ENCODE peak calls at places on chromosomes 6 and 20, in nine cellular contexts. One of them, this sample, is unnamed.

GRCh38 chr20:52217689-52218395 is 26.3 kb upstream of the ZFP64 start:
- DNase-seq in tibial nerve: no peak
- DNase-seq in heart right ventricle: no peak
- DNase-seq in PC-9: no peak
- DNase-seq in left ventricle myocardium inferior: no peak
- DNase-seq in fibroblast of lung: no peak
- DNase-seq in hepatocyte: no peak
- DNase-seq in BE2C: no peak
- DNase-seq in small intestine: no peak
- DNase-seq in this sample: no peak

GRCh38 chr20:48187891-48188290 is 402.6 kb upstream of the SULF2 start:
- DNase-seq in fibroblast of lung: no peak
- DNase-seq in hepatocyte: no peak
- DNase-seq in BE2C: no peak
- DNase-seq in left ventricle myocardium inferior: no peak
- DNase-seq in PC-9: no peak
- DNase-seq in tibial nerve: no peak
- DNase-seq in heart right ventricle: no peak
- DNase-seq in small intestine: no peak
- DNase-seq in this sample: no peak

GRCh38 chr6:132204606-132205005 is 196.7 kb downstream of the MOXD1 start:
- DNase-seq in BE2C: no peak
- DNase-seq in tibial nerve: no peak
- DNase-seq in fibroblast of lung: no peak
- DNase-seq in small intestine: no peak
- DNase-seq in left ventricle myocardium inferior: no peak
- DNase-seq in hepatocyte: no peak
- DNase-seq in PC-9: no peak
- DNase-seq in heart right ventricle: no peak
- DNase-seq in this sample: no peak

GRCh38 chr6:7085911-7086310 is 21.9 kb upstream of the RREB1 start:
- DNase-seq in hepatocyte: no peak
- DNase-seq in heart right ventricle: peak; percentile 27
- DNase-seq in fibroblast of lung: peak; percentile 9
- DNase-seq in PC-9: no peak
- DNase-seq in left ventricle myocardium inferior: peak; percentile 30
- DNase-seq in small intestine: peak; percentile 44
- DNase-seq in BE2C: peak; percentile 86
- DNase-seq in tibial nerve: peak; percentile 24
- DNase-seq in this sample: no peak

GRCh38 chr6:51949451-51949850 is 138.0 kb downstream of the PKHD1 start:
- DNase-seq in PC-9: no peak
- DNase-seq in left ventricle myocardium inferior: no peak
- DNase-seq in heart right ventricle: no peak
- DNase-seq in small intestine: no peak
- DNase-seq in BE2C: no peak
- DNase-seq in tibial nerve: no peak
- DNase-seq in hepatocyte: no peak
- DNase-seq in fibroblast of lung: no peak
- DNase-seq in this sample: no peak

GRCh38 chr20:32674362-32674789 is 635 bp upstream of the C20orf203 start:
- DNase-seq in BE2C: peak; percentile 69
- DNase-seq in fibroblast of lung: peak; percentile 47
- DNase-seq in PC-9: peak; percentile 58
- DNase-seq in small intestine: peak; percentile 54
- DNase-seq in left ventricle myocardium inferior: no peak
- DNase-seq in heart right ventricle: no peak
- DNase-seq in tibial nerve: peak; percentile 27
- DNase-seq in hepatocyte: peak; percentile 84
- DNase-seq in this sample: peak; percentile 79

GRCh38 chr6:21436625-21437024 is 156.9 kb upstream of the SOX4 start:
- DNase-seq in left ventricle myocardium inferior: no peak
- DNase-seq in small intestine: no peak
- DNase-seq in tibial nerve: no peak
- DNase-seq in BE2C: no peak
- DNase-seq in heart right ventricle: no peak
- DNase-seq in hepatocyte: no peak
- DNase-seq in fibroblast of lung: peak; percentile 47
- DNase-seq in PC-9: no peak
- DNase-seq in this sample: no peak

GRCh38 chr20:1330075-1330830 is 1.3 kb upstream of the SDCBP2 start:
- DNase-seq in tibial nerve: peak; percentile 22
- DNase-seq in small intestine: peak; percentile 95
- DNase-seq in heart right ventricle: peak; percentile 63
- DNase-seq in BE2C: no peak
- DNase-seq in left ventricle myocardium inferior: peak; percentile 70
- DNase-seq in PC-9: no peak
- DNase-seq in fibroblast of lung: no peak
- DNase-seq in hepatocyte: peak; percentile 37
- DNase-seq in this sample: peak; percentile 81

GRCh38 chr20:21840991-21841390 is 135.5 kb downstream of the PAX1 start:
- DNase-seq in hepatocyte: no peak
- DNase-seq in fibroblast of lung: no peak
- DNase-seq in tibial nerve: no peak
- DNase-seq in PC-9: no peak
- DNase-seq in BE2C: no peak
- DNase-seq in heart right ventricle: no peak
- DNase-seq in left ventricle myocardium inferior: no peak
- DNase-seq in small intestine: no peak
- DNase-seq in this sample: no peak

GRCh38 chr6:33429745-33430042 is 9.8 kb downstream of the SYNGAP1 start:
- DNase-seq in fibroblast of lung: no peak
- DNase-seq in tibial nerve: no peak
- DNase-seq in small intestine: peak; percentile 34
- DNase-seq in heart right ventricle: no peak
- DNase-seq in hepatocyte: no peak
- DNase-seq in BE2C: no peak
- DNase-seq in left ventricle myocardium inferior: no peak
- DNase-seq in PC-9: no peak
- DNase-seq in this sample: peak; percentile 88
- H3K4me1 ChIP-seq in fibroblast of lung: peaks cover 35% of the 10 kb centered on the region
- H3K4me1 ChIP-seq in tibial nerve: no peaks in the 10 kb centered on the region
- H3K4me1 ChIP-seq in small intestine: peaks cover 13% of the 10 kb centered on the region
- H3K4me1 ChIP-seq in heart right ventricle: peaks cover 66% of the 10 kb centered on the region
- H3K4me1 ChIP-seq in hepatocyte: peaks cover 47% of the 10 kb centered on the region
- H3K4me1 ChIP-seq in BE2C: peaks cover 6% of the 10 kb centered on the region
- H3K4me1 ChIP-seq in left ventricle myocardium inferior: peaks cover 89% of the 10 kb centered on the region
- H3K4me1 ChIP-seq in PC-9: peaks cover 13% of the 10 kb centered on the region
- H3K4me1 ChIP-seq in this sample: peaks cover 74% of the 10 kb centered on the region

DNA sequence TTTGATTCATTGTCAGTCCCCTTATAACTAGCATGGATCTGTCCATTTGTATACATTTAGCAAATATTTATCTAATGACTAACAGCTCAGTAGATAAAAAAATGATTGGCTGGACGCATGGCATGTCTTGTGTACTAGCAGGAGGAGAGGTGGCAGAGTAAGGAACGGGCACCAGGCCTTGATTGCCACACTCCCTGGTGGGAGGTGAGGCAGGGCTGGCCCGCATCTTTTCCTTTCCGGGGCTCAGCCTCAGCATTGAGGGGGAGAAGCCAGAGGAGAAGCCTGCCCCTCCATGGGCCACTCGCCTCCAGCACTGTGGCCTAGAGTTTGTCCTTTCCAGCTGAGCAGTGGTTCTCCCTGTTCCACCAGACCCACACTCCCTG is 84.9 kb upstream of the TMEM181 start:
- DNase-seq in small intestine: peak; percentile 38
- DNase-seq in PC-9: peak; percentile 92
- DNase-seq in tibial nerve: no peak
- DNase-seq in fibroblast of lung: peak; percentile 58
- DNase-seq in heart right ventricle: no peak
- DNase-seq in hepatocyte: peak; percentile 11
- DNase-seq in BE2C: no peak
- DNase-seq in left ventricle myocardium inferior: no peak
- DNase-seq in this sample: no peak
- H3K4me1 ChIP-seq in small intestine: no peaks in the 10 kb centered on the region
- H3K4me1 ChIP-seq in PC-9: peaks cover 35% of the 10 kb centered on the region
- H3K4me1 ChIP-seq in tibial nerve: no peaks in the 10 kb centered on the region
- H3K4me1 ChIP-seq in fibroblast of lung: peaks cover 5% of the 10 kb centered on the region
- H3K4me1 ChIP-seq in heart right ventricle: no peaks in the 10 kb centered on the region
- H3K4me1 ChIP-seq in hepatocyte: peaks cover 21% of the 10 kb centered on the region
- H3K4me1 ChIP-seq in BE2C: peaks cover 9% of the 10 kb centered on the region
- H3K4me1 ChIP-seq in left ventricle myocardium inferior: peaks cover 3% of the 10 kb centered on the region
- H3K4me1 ChIP-seq in this sample: no peaks in the 10 kb centered on the region

GRCh38 chr6:5998741-5999687 is 7.7 kb downstream of the NRN1 start:
- DNase-seq in hepatocyte: no peak
- DNase-seq in left ventricle myocardium inferior: peak; percentile 56
- DNase-seq in fibroblast of lung: no peak
- DNase-seq in BE2C: no peak
- DNase-seq in heart right ventricle: peak; percentile 59
- DNase-seq in small intestine: no peak
- DNase-seq in tibial nerve: no peak
- DNase-seq in PC-9: no peak
- DNase-seq in this sample: no peak

GRCh38 chr6:6001443-6001842 is 5.3 kb downstream of the NRN1 start:
- DNase-seq in small intestine: no peak
- DNase-seq in PC-9: no peak
- DNase-seq in hepatocyte: no peak
- DNase-seq in heart right ventricle: no peak
- DNase-seq in tibial nerve: no peak
- DNase-seq in fibroblast of lung: no peak
- DNase-seq in BE2C: no peak
- DNase-seq in left ventricle myocardium inferior: no peak
- DNase-seq in this sample: no peak

GRCh38 chr6:6002005-6002808 is 4.5 kb downstream of the NRN1 start:
- DNase-seq in tibial nerve: no peak
- DNase-seq in left ventricle myocardium inferior: no peak
- DNase-seq in BE2C: no peak
- DNase-seq in hepatocyte: no peak
- DNase-seq in fibroblast of lung: no peak
- DNase-seq in PC-9: no peak
- DNase-seq in heart right ventricle: no peak
- DNase-seq in small intestine: no peak
- DNase-seq in this sample: no peak

GRCh38 chr6:5998236-5998635 is 8.5 kb downstream of the NRN1 start:
- DNase-seq in fibroblast of lung: no peak
- DNase-seq in hepatocyte: no peak
- DNase-seq in heart right ventricle: no peak
- DNase-seq in BE2C: no peak
- DNase-seq in left ventricle myocardium inferior: no peak
- DNase-seq in PC-9: no peak
- DNase-seq in tibial nerve: no peak
- DNase-seq in small intestine: no peak
- DNase-seq in this sample: no peak

DNA sequence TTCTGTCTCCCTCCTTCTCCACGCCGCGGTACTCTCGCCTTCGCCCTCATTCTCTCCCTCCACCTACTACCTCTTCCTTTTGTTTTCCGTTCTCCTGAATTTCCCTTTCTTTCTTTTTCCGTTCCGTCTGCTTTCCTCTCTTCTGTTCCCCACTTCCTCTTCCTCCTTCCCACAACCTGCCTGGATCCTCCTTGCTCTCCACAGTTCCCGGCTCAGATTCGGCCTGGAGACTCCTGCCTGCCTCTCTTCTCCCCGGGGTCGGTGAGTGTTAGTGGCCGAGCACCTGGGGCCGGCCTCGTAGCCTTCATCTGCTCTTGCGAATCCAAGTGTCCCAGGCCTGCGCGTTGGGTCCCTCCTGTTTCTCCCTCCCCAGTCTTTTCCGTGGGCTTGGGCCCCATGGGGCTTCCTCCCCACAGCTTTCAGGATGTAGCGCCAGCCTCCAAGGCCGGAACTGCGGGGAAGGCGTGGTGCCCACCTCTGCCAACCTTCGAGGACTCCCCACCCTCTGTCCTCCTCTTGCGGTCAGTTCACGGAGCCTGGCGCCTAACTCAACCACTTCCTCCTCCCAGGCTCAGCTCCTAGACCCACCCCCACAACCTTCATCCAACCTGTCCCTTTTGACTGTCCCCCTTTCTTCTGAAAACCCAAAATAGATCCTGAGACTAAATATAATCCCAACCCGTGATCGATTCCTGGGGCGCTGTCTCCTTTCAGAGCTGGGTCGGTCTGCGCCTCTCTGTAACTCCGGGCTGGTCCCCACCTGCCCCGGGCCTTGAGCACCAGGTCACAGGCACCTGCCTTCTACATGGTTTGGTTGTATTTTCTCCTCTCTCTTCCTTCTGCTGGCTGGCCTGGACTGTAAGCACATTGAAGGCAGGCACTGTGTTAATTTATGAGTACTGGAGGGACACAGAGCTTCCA is 6.8 kb downstream of the NRN1 start:
- DNase-seq in PC-9: no peak
- DNase-seq in tibial nerve: no peak
- DNase-seq in fibroblast of lung: no peak
- DNase-seq in hepatocyte: no peak
- DNase-seq in left ventricle myocardium inferior: no peak
- DNase-seq in heart right ventricle: no peak
- DNase-seq in BE2C: no peak
- DNase-seq in small intestine: no peak
- DNase-seq in this sample: no peak
- H3K4me1 ChIP-seq in PC-9: no peaks in the 10 kb centered on the region
- H3K4me1 ChIP-seq in tibial nerve: no peaks in the 10 kb centered on the region
- H3K4me1 ChIP-seq in fibroblast of lung: no peaks in the 10 kb centered on the region
- H3K4me1 ChIP-seq in hepatocyte: peaks cover 23% of the 10 kb centered on the region
- H3K4me1 ChIP-seq in left ventricle myocardium inferior: peaks cover 84% of the 10 kb centered on the region
- H3K4me1 ChIP-seq in heart right ventricle: peaks cover 63% of the 10 kb centered on the region
- H3K4me1 ChIP-seq in BE2C: peaks cover 3% of the 10 kb centered on the region
- H3K4me1 ChIP-seq in small intestine: peaks cover 5% of the 10 kb centered on the region
- H3K4me1 ChIP-seq in this sample: peaks cover 78% of the 10 kb centered on the region

GRCh38 chr20:61988665-61989064 is 77.0 kb downstream of the TAF4 start:
- DNase-seq in BE2C: no peak
- DNase-seq in left ventricle myocardium inferior: no peak
- DNase-seq in small intestine: no peak
- DNase-seq in fibroblast of lung: no peak
- DNase-seq in hepatocyte: no peak
- DNase-seq in PC-9: no peak
- DNase-seq in tibial nerve: no peak
- DNase-seq in heart right ventricle: no peak
- DNase-seq in this sample: no peak
- H3K4me1 ChIP-seq in BE2C: no peaks in the 10 kb centered on the region
- H3K4me1 ChIP-seq in left ventricle myocardium inferior: peaks cover 16% of the 10 kb centered on the region
- H3K4me1 ChIP-seq in small intestine: no peaks in the 10 kb centered on the region
- H3K4me1 ChIP-seq in fibroblast of lung: no peaks in the 10 kb centered on the region
- H3K4me1 ChIP-seq in hepatocyte: no peaks in the 10 kb centered on the region
- H3K4me1 ChIP-seq in PC-9: no peaks in the 10 kb centered on the region
- H3K4me1 ChIP-seq in tibial nerve: no peaks in the 10 kb centered on the region
- H3K4me1 ChIP-seq in heart right ventricle: peaks cover 3% of the 10 kb centered on the region
- H3K4me1 ChIP-seq in this sample: no peaks in the 10 kb centered on the region

GRCh38 chr6:43095939-43096338 is 19.8 kb downstream of the PTK7 start:
- DNase-seq in hepatocyte: no peak
- DNase-seq in BE2C: no peak
- DNase-seq in heart right ventricle: no peak
- DNase-seq in small intestine: no peak
- DNase-seq in left ventricle myocardium inferior: no peak
- DNase-seq in PC-9: peak; percentile 35
- DNase-seq in tibial nerve: no peak
- DNase-seq in fibroblast of lung: no peak
- DNase-seq in this sample: no peak
- H3K4me1 ChIP-seq in hepatocyte: peaks cover 40% of the 10 kb centered on the region
- H3K4me1 ChIP-seq in BE2C: peaks cover 16% of the 10 kb centered on the region
- H3K4me1 ChIP-seq in heart right ventricle: peaks cover 4% of the 10 kb centered on the region
- H3K4me1 ChIP-seq in small intestine: no peaks in the 10 kb centered on the region
- H3K4me1 ChIP-seq in left ventricle myocardium inferior: peaks cover 9% of the 10 kb centered on the region
- H3K4me1 ChIP-seq in PC-9: peaks cover 66% of the 10 kb centered on the region
- H3K4me1 ChIP-seq in tibial nerve: no peaks in the 10 kb centered on the region
- H3K4me1 ChIP-seq in fibroblast of lung: peaks cover 20% of the 10 kb centered on the region
- H3K4me1 ChIP-seq in this sample: peaks cover 7% of the 10 kb centered on the region

GRCh38 chr20:60060006-60060557 is 101.9 kb downstream of the CDH26 start:
- DNase-seq in heart right ventricle: no peak
- DNase-seq in hepatocyte: no peak
- DNase-seq in left ventricle myocardium inferior: no peak
- DNase-seq in small intestine: no peak
- DNase-seq in BE2C: no peak
- DNase-seq in tibial nerve: no peak
- DNase-seq in PC-9: no peak
- DNase-seq in fibroblast of lung: no peak
- DNase-seq in this sample: no peak
- H3K4me1 ChIP-seq in heart right ventricle: peaks cover 38% of the 10 kb centered on the region
- H3K4me1 ChIP-seq in hepatocyte: peaks cover 22% of the 10 kb centered on the region
- H3K4me1 ChIP-seq in left ventricle myocardium inferior: peaks cover 44% of the 10 kb centered on the region
- H3K4me1 ChIP-seq in small intestine: no peaks in the 10 kb centered on the region
- H3K4me1 ChIP-seq in BE2C: peaks cover 13% of the 10 kb centered on the region
- H3K4me1 ChIP-seq in tibial nerve: no peaks in the 10 kb centered on the region
- H3K4me1 ChIP-seq in PC-9: no peaks in the 10 kb centered on the region
- H3K4me1 ChIP-seq in fibroblast of lung: peaks cover 3% of the 10 kb centered on the region
- H3K4me1 ChIP-seq in this sample: peaks cover 55% of the 10 kb centered on the region

GRCh38 chr6:11198663-11199603 is 33.5 kb downstream of the NEDD9 start:
- DNase-seq in PC-9: no peak
- DNase-seq in heart right ventricle: no peak
- DNase-seq in hepatocyte: no peak
- DNase-seq in left ventricle myocardium inferior: no peak
- DNase-seq in tibial nerve: no peak
- DNase-seq in small intestine: no peak
- DNase-seq in BE2C: no peak
- DNase-seq in fibroblast of lung: no peak
- DNase-seq in this sample: peak; percentile 86
- H3K4me1 ChIP-seq in PC-9: no peaks in the 10 kb centered on the region
- H3K4me1 ChIP-seq in heart right ventricle: peaks cover 77% of the 10 kb centered on the region
- H3K4me1 ChIP-seq in hepatocyte: peaks cover 43% of the 10 kb centered on the region
- H3K4me1 ChIP-seq in left ventricle myocardium inferior: peaks cover 99% of the 10 kb centered on the region
- H3K4me1 ChIP-seq in tibial nerve: no peaks in the 10 kb centered on the region
- H3K4me1 ChIP-seq in small intestine: no peaks in the 10 kb centered on the region
- H3K4me1 ChIP-seq in BE2C: no peaks in the 10 kb centered on the region
- H3K4me1 ChIP-seq in fibroblast of lung: peaks cover 49% of the 10 kb centered on the region
- H3K4me1 ChIP-seq in this sample: peaks cover 35% of the 10 kb centered on the region